ENCODE peak calls at places on chromosomes 5 and 9, in seven cellular contexts. R, D, V, A, T, F and Q are unnamed samples.
A peak's percentile ranks its signal among the peaks of the same experiment; 100 is the strongest.

GRCh38 chr5:107401470-107402085 is 269.2 kb downstream of the EFNA5 start:
- DNase-seq in R (no peak), D (no peak), V (no peak), A (no peak), T (no peak), F (no peak), Q (no peak)

GRCh38 chr9:125747765-125748510 is 765 bp downstream of the PBX3 start:
- DNase-seq in R (peak; percentile 46), D (peak; percentile 16), V (peak; percentile 52), A (peak; percentile 17), T (no peak), F (no peak), Q (peak; percentile 50)

GRCh38 chr5:172877496-172878260 is 43.6 kb downstream of the ERGIC1 start:
- DNase-seq in R (no peak), D (no peak), V (no peak), A (no peak), T (no peak), F (no peak), Q (no peak)

GRCh38 chr5:11793396-11793795 is 110.8 kb downstream of the CTNND2 start:
- DNase-seq in R (no peak), D (no peak), V (no peak), A (no peak), T (no peak), F (no peak), Q (no peak)

GRCh38 chr9:87239312-87239711 is 258.4 kb upstream of the DAPK1 start:
- DNase-seq in R (no peak), D (no peak), V (no peak), A (no peak), T (no peak), F (no peak), Q (no peak)

GRCh38 chr5:137122075-137122474 is 377.1 kb downstream of the SPOCK1 start:
- DNase-seq in R (no peak), D (no peak), V (no peak), A (no peak), T (no peak), F (no peak), Q (no peak)

GRCh38 chr5:124735169-124735858 is 11.1 kb downstream of the ZNF608 start:
- DNase-seq in R (peak; percentile 80), D (no peak), V (no peak), A (no peak), T (no peak), F (peak; percentile 82), Q (no peak)

GRCh38 chr9:76459691-76460635 is 981 bp downstream of the GCNT1 start:
- DNase-seq in R (peak; percentile 56), D (peak; percentile 45), V (peak; percentile 58), A (no peak), T (peak; percentile 35), F (peak; percentile 66), Q (no peak)

GRCh38 chr9:77449177-77450092 is 198.7 kb downstream of the GNA14 start:
- DNase-seq in R (no peak), D (peak; percentile 35), V (peak; percentile 78), A (no peak), T (no peak), F (peak; percentile 45), Q (no peak)

GRCh38 chr9:76610009-76610352 is 151.0 kb downstream of the GCNT1 start:
- DNase-seq in R (no peak), D (no peak), V (peak; percentile 65), A (no peak), T (no peak), F (peak; percentile 92), Q (peak; percentile 65)

GRCh38 chr9:137787786-137788505 is 89.6 kb upstream of the CACNA1B start:
- DNase-seq in R (no peak), D (no peak), V (no peak), A (no peak), T (no peak), F (no peak), Q (no peak)

GRCh38 chr5:111859031-111859430 is 102.0 kb upstream of the NREP start:
- DNase-seq in R (no peak), D (no peak), V (no peak), A (no peak), T (no peak), F (peak; percentile 71), Q (no peak)

GRCh38 chr5:35188041-35188457 is 42.2 kb downstream of the PRLR start:
- DNase-seq in R (no peak), D (no peak), V (no peak), A (no peak), T (no peak), F (no peak), Q (no peak)

GRCh38 chr5:81856948-81857928 is 106.3 kb upstream of the SSBP2 start:
- DNase-seq in R (peak; percentile 60), D (peak; percentile 86), V (peak; percentile 76), A (no peak), T (no peak), F (peak; percentile 20), Q (no peak)

GRCh38 chr5:131745594-131746175 is 51.1 kb downstream of the FNIP1 start:
- DNase-seq in R (no peak), D (no peak), V (no peak), A (no peak), T (no peak), F (no peak), Q (no peak)

GRCh38 chr5:179778591-179778990 is 15.2 kb upstream of the LTC4S start:
- DNase-seq in R (no peak), D (no peak), V (no peak), A (no peak), T (no peak), F (no peak), Q (no peak)

GRCh38 chr9:126248680-126249079 is 77.9 kb upstream of the MVB12B start:
- DNase-seq in R (no peak), D (no peak), V (no peak), A (no peak), T (no peak), F (peak; percentile 79), Q (no peak)

GRCh38 chr5:10355071-10355889 is 1.8 kb downstream of the MARCHF6 start:
- DNase-seq in R (no peak), D (no peak), V (no peak), A (no peak), T (no peak), F (peak; percentile 47), Q (no peak)

GRCh38 chr5:10365800-10366199 is 12.3 kb downstream of the MARCHF6 start:
- DNase-seq in R (no peak), D (no peak), V (no peak), A (no peak), T (no peak), F (peak; percentile 47), Q (no peak)

GRCh38 chr5:10363519-10364185 is 10.2 kb downstream of the MARCHF6 start:
- DNase-seq in R (no peak), D (no peak), V (no peak), A (no peak), T (no peak), F (no peak), Q (no peak)

GRCh38 chr5:10364186-10364689 is 10.7 kb downstream of the MARCHF6 start:
- DNase-seq in R (no peak), D (peak; percentile 39), V (no peak), A (no peak), T (no peak), F (no peak), Q (no peak)

DNA sequence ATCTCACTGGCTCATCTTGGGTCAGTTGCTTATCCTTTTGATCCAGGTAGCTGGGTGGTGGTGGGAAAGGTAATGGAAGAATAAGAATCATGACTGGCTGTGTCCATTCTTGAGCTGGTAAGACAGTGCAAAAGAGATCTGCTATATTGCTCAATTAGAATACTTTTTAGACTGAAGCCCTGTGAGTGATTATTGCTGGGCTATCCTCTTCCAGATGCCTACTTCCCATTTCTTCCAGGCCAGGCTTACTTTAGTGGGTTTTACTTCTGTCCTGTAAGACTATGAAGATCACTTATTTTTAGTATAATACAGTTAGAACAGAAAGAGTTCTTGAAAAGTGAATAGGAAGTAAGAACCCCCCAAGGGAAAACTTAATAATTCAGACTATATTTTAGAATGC is 7.2 kb downstream of the MARCHF6 start:
- DNase-seq in R (no peak), D (no peak), V (no peak), A (no peak), T (no peak), F (no peak), Q (no peak)
- TF ChIP-seq CTCF in R (no peak), D (no peak), V (no peak), A (no peak), T (no peak), F (no peak), Q (no peak)

GRCh38 chr9:6681957-6682501 is 36.5 kb upstream of the GLDC start:
- DNase-seq in R (no peak), D (no peak), V (no peak), A (no peak), T (no peak), F (no peak), Q (no peak)

GRCh38 chr9:6689893-6690634 is 44.5 kb upstream of the GLDC start:
- DNase-seq in R (no peak), D (no peak), V (no peak), A (no peak), T (no peak), F (no peak), Q (no peak)

GRCh38 chr9:6681147-6681956 is 35.8 kb upstream of the GLDC start:
- DNase-seq in R (peak; percentile 98), D (peak; percentile 92), V (peak; percentile 98), A (peak; percentile 90), T (peak; percentile 95), F (peak; percentile 97), Q (peak; percentile 97)

GRCh38 chr9:6687180-6687579 is 41.7 kb upstream of the GLDC start:
- DNase-seq in R (no peak), D (no peak), V (no peak), A (no peak), T (no peak), F (no peak), Q (no peak)

DNA sequence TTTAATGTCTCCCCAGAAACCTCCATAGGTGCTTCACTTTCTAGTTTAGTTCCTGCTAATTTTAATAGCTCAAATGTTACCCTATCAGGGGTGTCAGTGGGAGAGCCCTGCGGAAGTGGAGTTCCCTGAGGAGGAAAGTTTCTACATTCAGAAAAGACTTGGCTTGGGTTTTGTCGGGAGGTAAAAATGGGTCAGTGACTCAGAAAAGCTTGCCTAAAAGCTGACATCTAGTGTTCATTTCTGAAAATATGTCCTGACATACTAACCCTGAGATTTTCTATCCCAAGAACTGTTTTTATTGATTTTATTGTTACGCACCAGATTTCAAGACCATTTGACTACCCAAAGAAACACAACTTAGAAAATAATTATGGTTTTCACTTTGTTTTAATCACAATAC is 40.9 kb upstream of the GLDC start:
- DNase-seq in R (no peak), D (no peak), V (no peak), A (no peak), T (no peak), F (peak; percentile 52), Q (no peak)
- TF ChIP-seq CTCF in R (peak; percentile 41), D (no peak), V (no peak), A (peak; percentile 9), T (peak; percentile 21), F (peak; percentile 30), Q (no peak)

GRCh38 chr5:89280103-89281037 is 397.4 kb upstream of the MEF2C start:
- DNase-seq in R (no peak), D (no peak), V (no peak), A (no peak), T (no peak), F (peak; percentile 17), Q (no peak)
- TF ChIP-seq CTCF in R (no peak), D (no peak), V (no peak), A (no peak), T (no peak), F (no peak), Q (no peak)

DNA sequence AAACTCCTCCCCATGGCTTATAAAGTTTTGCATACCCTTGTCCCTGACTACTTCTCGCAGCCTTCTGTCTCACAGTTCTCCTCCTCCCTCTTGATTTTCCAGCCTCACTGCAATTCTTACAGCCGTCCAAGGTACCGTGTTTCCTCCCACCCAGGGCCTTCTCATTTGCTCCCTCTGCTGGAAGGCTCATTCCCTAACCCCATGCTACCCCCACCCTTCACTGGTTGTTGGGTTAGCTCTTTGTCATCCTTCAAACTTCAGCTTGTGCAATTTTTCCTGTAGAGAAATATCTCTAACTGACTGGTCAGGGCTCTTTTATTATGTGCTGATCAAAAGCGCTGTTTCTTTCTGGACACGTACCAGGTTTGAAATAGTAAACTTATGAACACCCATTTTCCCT is 329.2 kb downstream of the EBF1 start:
- DNase-seq in R (no peak), D (peak; percentile 30), V (no peak), A (no peak), T (peak; percentile 6), F (no peak), Q (no peak)
- TF ChIP-seq CTCF in R (peak; percentile 48), D (peak; percentile 19), V (no peak), A (no peak), T (peak; percentile 55), F (peak; percentile 14), Q (no peak)